ENCODE peak calls at places on chromosomes 13 and 19, in six cellular contexts. O, M, Q, K, H and I are unnamed samples.

GRCh38 chr19:3931041-3931440 is 1.8 kb upstream of the NMRK2 start:
- DNase-seq in O (no peak), M (no peak), Q (no peak), K (no peak), H (no peak), I (no peak)

GRCh38 chr13:90416519-90416918 is 931.0 kb upstream of the MIR17HG start:
- DNase-seq in O (no peak), M (no peak), Q (no peak), K (no peak), H (no peak), I (no peak)

GRCh38 chr19:7973883-7974282 is 30.4 kb upstream of the TIMM44 start:
- DNase-seq in O (no peak), M (no peak), Q (no peak), K (no peak), H (no peak), I (peak)

GRCh38 chr13:67515895-67516294 is 285.8 kb upstream of the PCDH9 start:
- DNase-seq in O (no peak), M (no peak), Q (no peak), K (no peak), H (no peak), I (no peak)

GRCh38 chr19:40530091-40530901 is 46.4 kb upstream of the SHKBP1 start:
- DNase-seq in O (peak), M (peak), Q (peak), K (no peak), H (no peak), I (no peak)

GRCh38 chr19:45161715-45162463 is 1.1 kb upstream of the NKPD1 start:
- DNase-seq in O (peak), M (peak), Q (peak), K (no peak), H (no peak), I (no peak)

GRCh38 chr19:38388310-38389100 is at the start of gene SPRED3:
- DNase-seq in O (peak), M (peak), Q (peak), K (no peak), H (no peak), I (peak)

GRCh38 chr19:292281-292884 is 1.2 kb upstream of the PLPP2 start:
- DNase-seq in O (no peak), M (no peak), Q (no peak), K (no peak), H (no peak), I (no peak)

GRCh38 chr13:97911311-97912138 is 42.0 kb upstream of the IPO5 start:
- DNase-seq in O (peak), M (no peak), Q (peak), K (peak), H (no peak), I (no peak)